ENCODE peak calls at places on chromosome 12, in five cellular contexts. J, V, S, B and Y are unnamed samples.

GRCh38 chr12:65631621-65632111 is 192.6 kb upstream of the HMGA2 start:
- DNase-seq in J (no peak), V (peak; percentile 100), S (peak; percentile 97), B (no peak), Y (no peak)

GRCh38 chr12:54569072-54569471 is 19.4 kb downstream of the PPP1R1A start:
- DNase-seq in J (no peak), V (no peak), S (no peak), B (no peak), Y (no peak)

GRCh38 chr12:78331764-78332163 is 501.1 kb downstream of the NAV3 start:
- DNase-seq in J (no peak), V (no peak), S (no peak), B (no peak), Y (no peak)

GRCh38 chr12:57049890-57050289 is at the start of gene MYO1A:
- DNase-seq in J (no peak), V (peak; percentile 19), S (no peak), B (no peak), Y (no peak)

GRCh38 chr12:107088912-107089311 is 4.4 kb downstream of the CRY1 start:
- DNase-seq in J (no peak), V (no peak), S (no peak), B (no peak), Y (no peak)

GRCh38 chr12:93785262-93786010 is 108.3 kb downstream of the CRADD start:
- DNase-seq in J (no peak), V (peak; percentile 97), S (peak; percentile 85), B (peak; percentile 17), Y (peak; percentile 31)

GRCh38 chr12:70661762-70662161 is 24.5 kb upstream of the PTPRB start:
- DNase-seq in J (no peak), V (peak; percentile 82), S (no peak), B (no peak), Y (no peak)

GRCh38 chr12:59453461-59453860 is 142.4 kb upstream of the SLC16A7 start:
- DNase-seq in J (no peak), V (no peak), S (no peak), B (no peak), Y (no peak)

GRCh38 chr12:40236357-40236850 is 11.6 kb downstream of the LRRK2 start:
- DNase-seq in J (no peak), V (no peak), S (no peak), B (no peak), Y (no peak)

GRCh38 chr12:58917699-58918334 is 2.5 kb downstream of the LRIG3 start:
- DNase-seq in J (no peak), V (no peak), S (no peak), B (no peak), Y (no peak)

GRCh38 chr12:93502802-93503623 is 35.7 kb downstream of the MRPL42 start:
- DNase-seq in J (no peak), V (peak; percentile 48), S (peak; percentile 21), B (peak; percentile 57), Y (peak; percentile 57)

GRCh38 chr12:91947459-91947858 is 198.2 kb downstream of the BTG1 start:
- DNase-seq in J (no peak), V (no peak), S (no peak), B (no peak), Y (no peak)

GRCh38 chr12:553216-554000 is 93.7 kb downstream of the B4GALNT3 start:
- DNase-seq in J (no peak), V (no peak), S (no peak), B (no peak), Y (no peak)

GRCh38 chr12:92987362-92987761 is 58.3 kb upstream of the EEA1 start:
- DNase-seq in J (no peak), V (peak; percentile 79), S (peak; percentile 42), B (no peak), Y (peak; percentile 25)

GRCh38 chr12:94266796-94267529 is 118.6 kb downstream of the PLXNC1 start:
- DNase-seq in J (no peak), V (peak; percentile 61), S (no peak), B (no peak), Y (no peak)

GRCh38 chr12:14554281-14555008 is 13.2 kb downstream of the PLBD1 start:
- DNase-seq in J (peak; percentile 88), V (no peak), S (peak; percentile 13), B (no peak), Y (peak; percentile 84)

GRCh38 chr12:82593901-82594396 is 92.8 kb upstream of the TMTC2 start:
- DNase-seq in J (no peak), V (no peak), S (no peak), B (no peak), Y (no peak)

GRCh38 chr12:95385646-95386045 is 88.3 kb upstream of the METAP2 start:
- DNase-seq in J (no peak), V (peak; percentile 19), S (no peak), B (no peak), Y (peak; percentile 16)

GRCh38 chr12:40226652-40227051 is 1.9 kb downstream of the LRRK2 start:
- DNase-seq in J (no peak), V (peak; percentile 73), S (no peak), B (no peak), Y (peak; percentile 52)

GRCh38 chr12:94220804-94221203 is 72.4 kb downstream of the PLXNC1 start:
- DNase-seq in J (no peak), V (no peak), S (no peak), B (no peak), Y (no peak)

GRCh38 chr12:119547016-119547415 is 46.6 kb upstream of the TMEM233 start:
- DNase-seq in J (no peak), V (no peak), S (no peak), B (no peak), Y (no peak)

GRCh38 chr12:77229640-77230442 is 164.5 kb upstream of the E2F7 start:
- DNase-seq in J (no peak), V (no peak), S (no peak), B (no peak), Y (no peak)

GRCh38 chr12:125090437-125090836 is 25.2 kb downstream of the AACS start:
- DNase-seq in J (no peak), V (no peak), S (no peak), B (no peak), Y (no peak)

GRCh38 chr12:125092872-125093680 is 27.8 kb downstream of the AACS start:
- DNase-seq in J (peak; percentile 59), V (peak; percentile 66), S (no peak), B (no peak), Y (no peak)

GRCh38 chr12:125089626-125090025 is 24.4 kb downstream of the AACS start:
- DNase-seq in J (no peak), V (no peak), S (no peak), B (no peak), Y (no peak)

GRCh38 chr12:125092108-125092871 is 27.1 kb downstream of the AACS start:
- DNase-seq in J (peak; percentile 34), V (no peak), S (no peak), B (no peak), Y (no peak)

DNA sequence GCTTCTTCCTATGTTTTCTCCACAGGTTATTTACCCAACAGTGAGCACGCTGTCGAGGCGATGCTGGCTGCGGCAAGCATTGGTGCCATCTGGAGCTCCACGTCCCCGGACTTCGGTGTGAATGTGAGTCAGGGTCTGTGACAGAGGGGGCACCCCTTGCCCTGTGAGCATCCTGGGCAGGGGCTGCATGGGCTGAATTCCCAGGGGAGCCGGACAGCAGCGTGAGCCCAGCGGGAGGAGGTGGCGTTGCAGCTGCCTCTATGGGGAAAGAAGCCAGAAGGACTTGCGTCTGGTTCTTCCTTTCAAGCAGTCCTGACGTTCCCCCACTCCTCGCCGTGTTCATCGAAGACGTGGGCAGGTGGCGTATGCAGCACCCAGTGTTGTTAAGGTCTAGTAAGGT is 26.2 kb downstream of the AACS start:
- DNase-seq in J (no peak), V (no peak), S (no peak), B (no peak), Y (no peak)
- H3K27ac ChIP-seq in J (no peak overlapping the region), V (no peak overlapping the region), S (no peak overlapping the region), B (no peak overlapping the region), Y (no peak overlapping the region)

DNA sequence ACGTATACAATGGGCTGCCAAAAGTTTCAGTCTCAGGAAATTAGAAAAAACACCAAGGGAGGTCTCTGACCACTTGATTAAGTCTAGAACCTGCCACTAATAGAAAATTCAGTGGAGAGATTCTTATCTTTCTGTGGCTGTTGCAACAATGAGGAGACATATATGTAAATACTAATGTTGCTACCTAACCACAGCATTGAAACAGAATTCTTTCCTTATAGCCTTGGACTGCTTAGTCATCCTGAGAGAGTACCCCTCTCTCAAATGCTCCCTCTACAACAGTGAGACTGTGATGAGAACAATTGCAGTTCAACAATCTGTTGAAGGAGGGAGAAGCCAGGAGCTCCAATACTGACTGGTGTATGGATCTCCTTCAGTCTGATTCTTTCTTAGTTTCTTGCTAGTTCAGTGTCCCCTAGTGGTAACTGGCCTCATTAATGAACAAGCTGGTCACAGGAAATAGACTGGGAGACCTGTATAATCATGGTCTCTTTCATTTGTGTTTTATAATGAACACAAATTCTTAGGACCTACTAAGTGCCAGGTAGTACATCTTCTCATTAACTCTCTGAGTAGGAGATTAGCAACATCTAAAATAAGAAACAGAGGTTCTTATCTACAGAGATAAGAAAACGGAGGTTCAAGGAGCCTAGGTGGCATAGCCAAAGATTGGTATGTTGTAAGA is 164.5 kb downstream of the SLC38A4 start:
- DNase-seq in J (no peak), V (peak; percentile 95), S (peak; percentile 71), B (no peak), Y (peak; percentile 58)
- TF ChIP-seq CTCF in J (peak; percentile 92), V (peak; percentile 87), S (peak; percentile 73), B (peak; percentile 65), Y (peak; percentile 82)

DNA sequence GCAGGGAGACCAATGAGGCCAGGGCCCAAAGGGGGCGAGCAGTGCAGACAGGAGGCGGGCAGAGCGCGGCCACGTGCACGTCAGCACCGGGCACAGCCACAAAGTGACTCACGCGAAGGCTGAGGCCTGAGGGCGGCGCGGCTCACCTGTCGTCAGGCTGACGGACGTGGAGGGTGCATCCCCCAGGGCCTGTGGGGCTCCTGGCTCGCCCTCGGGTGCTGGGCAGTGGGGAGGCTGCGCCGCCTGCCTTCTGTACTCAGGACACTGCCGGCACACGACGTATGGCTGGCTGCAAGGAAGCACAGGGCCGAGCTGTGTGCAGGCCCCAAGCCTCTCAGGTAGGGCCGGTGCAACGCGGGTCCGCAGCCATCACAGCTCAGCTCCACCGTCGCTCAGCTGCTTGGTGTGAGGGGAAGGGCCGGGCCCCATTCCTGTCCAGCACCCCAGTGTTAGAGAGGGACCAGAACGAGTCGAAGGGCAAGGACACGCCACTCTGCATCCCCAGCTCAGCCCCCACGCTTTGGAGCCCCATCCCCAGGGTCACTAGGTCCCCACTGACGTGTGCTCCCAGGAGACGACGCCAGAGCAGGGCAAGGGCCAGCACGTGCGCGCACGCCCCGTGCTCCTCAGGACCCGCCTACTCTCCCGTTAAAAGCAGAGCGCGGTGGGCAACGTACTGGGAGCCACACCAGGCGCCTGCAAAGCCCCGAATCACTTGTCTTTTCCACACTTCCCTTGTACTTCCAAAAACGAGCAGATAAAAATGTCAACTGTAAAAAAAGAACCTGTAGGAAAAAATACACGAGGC is 24.8 kb upstream of the GOLGA3 start:
- DNase-seq in J (no peak), V (no peak), S (no peak), B (no peak), Y (no peak)
- H3K27ac ChIP-seq in J (no peak overlapping the region), V (no peak overlapping the region), S (no peak overlapping the region), B (no peak overlapping the region), Y (no peak overlapping the region)

GRCh38 chr12:12998248-12998647 is 1.8 kb downstream of the HEBP1 start:
- DNase-seq in J (no peak), V (no peak), S (no peak), B (no peak), Y (no peak)

GRCh38 chr12:12996235-12996634 is 3.8 kb downstream of the HEBP1 start:
- DNase-seq in J (no peak), V (no peak), S (no peak), B (no peak), Y (no peak)

GRCh38 chr12:12999276-12999958 is 648 bp downstream of the HEBP1 start:
- DNase-seq in J (no peak), V (no peak), S (no peak), B (no peak), Y (no peak)

GRCh38 chr12:12999959-13000615 is at the start of gene HEBP1:
- DNase-seq in J (peak; percentile 97), V (peak; percentile 84), S (peak; percentile 69), B (peak; percentile 97), Y (peak; percentile 97)

GRCh38 chr12:12997734-12998133 is 2.3 kb downstream of the HEBP1 start:
- DNase-seq in J (no peak), V (no peak), S (no peak), B (no peak), Y (no peak)
- TF ChIP-seq CTCF in J (no peak), V (no peak), S (no peak), B (no peak), Y (no peak)